ENCODE peak calls at places on chromosomes 5 and 9, in six cellular contexts. One of them, this sample, is unnamed.

GRCh38 chr5:78243639-78244038 is 50.9 kb downstream of the AP3B1 start:
- DNase-seq in gastrocnemius medialis: no peak
- DNase-seq in GM13976: no peak
- DNase-seq in A549: no peak
- DNase-seq in nephron progenitor cell: no peak
- DNase-seq in bronchial epithelial cell: no peak
- DNase-seq in this sample: no peak

GRCh38 chr5:172973127-172973916 is 10.2 kb upstream of the ATP6V0E1 start:
- DNase-seq in gastrocnemius medialis: no peak
- DNase-seq in GM13976: no peak
- DNase-seq in A549: no peak
- DNase-seq in nephron progenitor cell: no peak
- DNase-seq in bronchial epithelial cell: no peak
- DNase-seq in this sample: no peak

GRCh38 chr9:107637421-107638420 is 148.2 kb upstream of the KLF4 start:
- DNase-seq in gastrocnemius medialis: peak
- DNase-seq in GM13976: peak
- DNase-seq in A549: peak
- DNase-seq in nephron progenitor cell: peak
- DNase-seq in bronchial epithelial cell: peak
- DNase-seq in this sample: peak

GRCh38 chr9:103304797-103305196 is 309.7 kb downstream of the CYLC2 start:
- DNase-seq in gastrocnemius medialis: no peak
- DNase-seq in GM13976: no peak
- DNase-seq in A549: no peak
- DNase-seq in nephron progenitor cell: no peak
- DNase-seq in bronchial epithelial cell: no peak
- DNase-seq in this sample: no peak

GRCh38 chr9:110068212-110068611 is 139.7 kb downstream of the C9orf152 start:
- DNase-seq in gastrocnemius medialis: no peak
- DNase-seq in GM13976: no peak
- DNase-seq in A549: no peak
- DNase-seq in nephron progenitor cell: no peak
- DNase-seq in bronchial epithelial cell: no peak
- DNase-seq in this sample: no peak

GRCh38 chr5:102858221-102858620 is 103.1 kb downstream of the PAM start:
- DNase-seq in gastrocnemius medialis: no peak
- DNase-seq in GM13976: no peak
- DNase-seq in A549: no peak
- DNase-seq in nephron progenitor cell: no peak
- DNase-seq in bronchial epithelial cell: no peak
- DNase-seq in this sample: no peak

GRCh38 chr9:136567651-136568287 is 21.9 kb upstream of the NOTCH1 start:
- DNase-seq in gastrocnemius medialis: peak
- DNase-seq in GM13976: no peak
- DNase-seq in A549: peak
- DNase-seq in nephron progenitor cell: peak
- DNase-seq in bronchial epithelial cell: peak
- DNase-seq in this sample: no peak

GRCh38 chr5:40046792-40047191 is 622.0 kb upstream of the DAB2 start:
- DNase-seq in gastrocnemius medialis: no peak
- DNase-seq in GM13976: no peak
- DNase-seq in A549: no peak
- DNase-seq in nephron progenitor cell: no peak
- DNase-seq in bronchial epithelial cell: peak
- DNase-seq in this sample: no peak

GRCh38 chr5:2193923-2194555 is 311.3 kb upstream of the IRX4 start:
- DNase-seq in gastrocnemius medialis: no peak
- DNase-seq in GM13976: no peak
- DNase-seq in A549: no peak
- DNase-seq in nephron progenitor cell: no peak
- DNase-seq in bronchial epithelial cell: no peak
- DNase-seq in this sample: no peak

GRCh38 chr5:1832511-1833250 is 31.5 kb downstream of the NDUFS6 start:
- DNase-seq in gastrocnemius medialis: no peak
- DNase-seq in GM13976: no peak
- DNase-seq in A549: no peak
- DNase-seq in nephron progenitor cell: no peak
- DNase-seq in bronchial epithelial cell: no peak
- DNase-seq in this sample: no peak

GRCh38 chr9:37675661-37676060 is 24.9 kb downstream of the FRMPD1 start:
- DNase-seq in gastrocnemius medialis: no peak
- DNase-seq in GM13976: no peak
- DNase-seq in A549: no peak
- DNase-seq in nephron progenitor cell: no peak
- DNase-seq in bronchial epithelial cell: no peak
- DNase-seq in this sample: no peak

GRCh38 chr9:108967916-108968315 is 33.7 kb downstream of the ABITRAM start:
- DNase-seq in gastrocnemius medialis: no peak
- DNase-seq in GM13976: no peak
- DNase-seq in A549: no peak
- DNase-seq in nephron progenitor cell: no peak
- DNase-seq in bronchial epithelial cell: no peak
- DNase-seq in this sample: no peak

GRCh38 chr5:136032564-136032963 is 3.8 kb downstream of the TGFBI start:
- DNase-seq in gastrocnemius medialis: peak
- DNase-seq in GM13976: no peak
- DNase-seq in A549: no peak
- DNase-seq in nephron progenitor cell: no peak
- DNase-seq in bronchial epithelial cell: peak
- DNase-seq in this sample: no peak

GRCh38 chr5:95963650-95964410 is 2.2 kb upstream of the ELL2 start:
- DNase-seq in gastrocnemius medialis: no peak
- DNase-seq in GM13976: no peak
- DNase-seq in A549: no peak
- DNase-seq in nephron progenitor cell: no peak
- DNase-seq in bronchial epithelial cell: peak
- DNase-seq in this sample: no peak

GRCh38 chr9:27665121-27665520 is 91.8 kb upstream of the C9orf72 start:
- DNase-seq in gastrocnemius medialis: no peak
- DNase-seq in GM13976: no peak
- DNase-seq in A549: no peak
- DNase-seq in nephron progenitor cell: no peak
- DNase-seq in bronchial epithelial cell: no peak
- DNase-seq in this sample: no peak

GRCh38 chr9:17578911-17579793 is at the start of gene SH3GL2:
- DNase-seq in gastrocnemius medialis: no peak
- DNase-seq in GM13976: peak
- DNase-seq in A549: peak
- DNase-seq in nephron progenitor cell: peak
- DNase-seq in bronchial epithelial cell: peak
- DNase-seq in this sample: no peak

GRCh38 chr5:131605086-131605485 is 29.9 kb downstream of the RAPGEF6 start:
- DNase-seq in gastrocnemius medialis: no peak
- DNase-seq in GM13976: no peak
- DNase-seq in A549: no peak
- DNase-seq in nephron progenitor cell: no peak
- DNase-seq in bronchial epithelial cell: no peak
- DNase-seq in this sample: no peak

GRCh38 chr5:148387325-148387724 is 3.6 kb downstream of the FBXO38 start:
- DNase-seq in gastrocnemius medialis: no peak
- DNase-seq in GM13976: no peak
- DNase-seq in A549: no peak
- DNase-seq in nephron progenitor cell: no peak
- DNase-seq in bronchial epithelial cell: no peak
- DNase-seq in this sample: no peak

GRCh38 chr9:122265265-122265900 is 701 bp downstream of the MRRF start:
- DNase-seq in gastrocnemius medialis: no peak
- DNase-seq in GM13976: peak
- DNase-seq in A549: no peak
- DNase-seq in nephron progenitor cell: peak
- DNase-seq in bronchial epithelial cell: peak
- DNase-seq in this sample: no peak

GRCh38 chr5:66145737-66146136 is 1.6 kb downstream of the SREK1 start:
- DNase-seq in gastrocnemius medialis: no peak
- DNase-seq in GM13976: no peak
- DNase-seq in A549: no peak
- DNase-seq in nephron progenitor cell: no peak
- DNase-seq in bronchial epithelial cell: no peak
- DNase-seq in this sample: no peak

DNA sequence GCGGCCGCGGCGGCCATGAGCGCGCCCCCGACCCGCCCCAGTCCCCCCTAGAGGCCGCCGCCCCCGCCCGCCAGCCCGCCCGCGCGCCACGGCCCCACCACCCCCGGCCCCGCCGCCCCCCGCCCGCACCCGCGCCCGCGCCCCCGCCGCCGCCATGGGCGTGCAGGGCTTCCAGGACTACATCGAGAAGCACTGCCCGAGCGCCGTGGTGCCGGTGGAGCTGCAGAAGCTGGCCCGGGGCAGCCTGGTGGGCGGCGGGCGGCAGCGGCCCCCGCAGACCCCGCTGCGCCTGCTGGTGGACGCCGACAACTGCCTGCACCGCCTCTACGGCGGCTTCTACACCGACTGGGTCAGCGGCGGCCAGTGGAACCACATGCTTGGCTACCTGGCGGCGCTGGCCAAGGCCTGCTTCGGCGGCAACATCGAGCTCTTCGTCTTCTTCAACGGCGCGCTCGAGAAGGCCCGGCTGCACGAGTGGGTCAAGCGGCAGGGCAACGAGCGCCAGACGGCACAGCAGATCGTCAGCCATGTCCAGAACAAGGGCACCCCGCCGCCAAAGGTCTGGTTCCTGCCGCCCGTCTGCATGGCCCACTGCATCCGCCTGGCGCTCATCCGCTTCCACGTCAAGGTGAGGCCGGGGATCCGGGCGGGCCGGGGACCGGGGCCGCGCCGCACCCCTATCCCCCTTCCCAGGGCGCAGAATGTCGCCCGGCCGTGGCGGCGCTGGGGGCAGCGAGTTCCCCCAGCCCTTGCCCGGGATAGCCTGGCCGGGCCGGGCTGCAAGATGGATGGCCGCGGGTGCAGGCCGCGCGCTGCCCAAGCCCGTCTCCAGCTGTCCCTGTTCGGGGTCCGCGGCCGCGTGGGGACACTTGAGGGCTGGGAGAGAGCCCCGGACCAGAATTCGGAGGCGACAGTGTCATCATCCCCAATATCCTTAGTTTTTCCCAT is 551 bp downstream of the FAM120A start:
- DNase-seq in gastrocnemius medialis: peak
- DNase-seq in GM13976: peak
- DNase-seq in A549: no peak
- DNase-seq in nephron progenitor cell: peak
- DNase-seq in bronchial epithelial cell: no peak
- DNase-seq in this sample: peak
- TF ChIP-seq CTCF in gastrocnemius medialis: peak
- TF ChIP-seq CTCF in GM13976: no peak
- TF ChIP-seq CTCF in A549: no peak
- TF ChIP-seq CTCF in nephron progenitor cell: no peak
- TF ChIP-seq CTCF in bronchial epithelial cell: peak
- TF ChIP-seq CTCF in this sample: no peak

GRCh38 chr9:133935328-133936040 is 56.6 kb downstream of the VAV2 start:
- DNase-seq in gastrocnemius medialis: peak
- DNase-seq in GM13976: no peak
- DNase-seq in A549: no peak
- DNase-seq in nephron progenitor cell: no peak
- DNase-seq in bronchial epithelial cell: no peak
- DNase-seq in this sample: no peak
- TF ChIP-seq CTCF in gastrocnemius medialis: no peak
- TF ChIP-seq CTCF in GM13976: no peak
- TF ChIP-seq CTCF in A549: no peak
- TF ChIP-seq CTCF in nephron progenitor cell: no peak
- TF ChIP-seq CTCF in bronchial epithelial cell: no peak
- TF ChIP-seq CTCF in this sample: no peak

GRCh38 chr5:28896949-28897348 is 1858.6 kb upstream of the CDH9 start:
- DNase-seq in gastrocnemius medialis: no peak
- DNase-seq in GM13976: no peak
- DNase-seq in A549: peak
- DNase-seq in nephron progenitor cell: no peak
- DNase-seq in bronchial epithelial cell: peak
- DNase-seq in this sample: no peak
- TF ChIP-seq CTCF in gastrocnemius medialis: no peak
- TF ChIP-seq CTCF in GM13976: no peak
- TF ChIP-seq CTCF in A549: peak
- TF ChIP-seq CTCF in nephron progenitor cell: no peak
- TF ChIP-seq CTCF in bronchial epithelial cell: no peak
- TF ChIP-seq CTCF in this sample: no peak

DNA sequence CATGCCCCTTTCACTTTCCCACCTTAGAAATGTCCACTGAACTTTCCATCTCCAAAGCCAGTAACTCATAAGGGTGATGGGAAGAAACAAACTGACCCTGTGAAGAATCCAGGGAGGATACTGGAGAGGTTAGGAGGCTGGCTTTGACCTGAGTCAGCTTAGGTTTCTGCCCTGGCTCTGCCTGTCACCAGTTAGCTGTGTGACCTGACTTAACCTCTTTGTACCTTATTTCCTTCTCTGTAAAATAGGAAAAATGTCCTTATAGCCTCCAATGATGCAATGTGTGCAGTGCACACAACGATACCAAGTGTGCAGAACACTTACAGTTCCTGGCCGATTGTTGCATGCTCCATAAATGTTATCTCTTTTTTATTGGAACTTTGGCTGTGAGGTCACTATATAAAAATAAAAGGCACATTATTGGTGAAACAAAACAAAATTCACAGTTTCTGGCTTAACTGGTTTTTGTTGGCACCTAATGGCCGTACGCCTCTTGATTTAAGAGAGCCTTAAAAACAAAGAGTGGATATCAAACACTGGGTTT is 37.8 kb downstream of the GABRP start:
- DNase-seq in gastrocnemius medialis: no peak
- DNase-seq in GM13976: no peak
- DNase-seq in A549: no peak
- DNase-seq in nephron progenitor cell: no peak
- DNase-seq in bronchial epithelial cell: no peak
- DNase-seq in this sample: no peak
- TF ChIP-seq CTCF in gastrocnemius medialis: no peak
- TF ChIP-seq CTCF in GM13976: no peak
- TF ChIP-seq CTCF in A549: no peak
- TF ChIP-seq CTCF in nephron progenitor cell: no peak
- TF ChIP-seq CTCF in bronchial epithelial cell: no peak
- TF ChIP-seq CTCF in this sample: no peak

GRCh38 chr5:74919487-74919886 is 53.3 kb upstream of the FAM169A start:
- DNase-seq in gastrocnemius medialis: no peak
- DNase-seq in GM13976: peak
- DNase-seq in A549: peak
- DNase-seq in nephron progenitor cell: peak
- DNase-seq in bronchial epithelial cell: peak
- DNase-seq in this sample: no peak
- TF ChIP-seq CTCF in gastrocnemius medialis: peak
- TF ChIP-seq CTCF in GM13976: peak
- TF ChIP-seq CTCF in A549: peak
- TF ChIP-seq CTCF in nephron progenitor cell: peak
- TF ChIP-seq CTCF in bronchial epithelial cell: peak
- TF ChIP-seq CTCF in this sample: no peak

GRCh38 chr5:81450940-81451339 is 57.0 kb upstream of the ACOT12 start:
- DNase-seq in gastrocnemius medialis: no peak
- DNase-seq in GM13976: no peak
- DNase-seq in A549: no peak
- DNase-seq in nephron progenitor cell: no peak
- DNase-seq in bronchial epithelial cell: peak
- DNase-seq in this sample: no peak
- TF ChIP-seq CTCF in gastrocnemius medialis: no peak
- TF ChIP-seq CTCF in GM13976: no peak
- TF ChIP-seq CTCF in A549: no peak
- TF ChIP-seq CTCF in nephron progenitor cell: no peak
- TF ChIP-seq CTCF in bronchial epithelial cell: no peak
- TF ChIP-seq CTCF in this sample: no peak

GRCh38 chr9:79778581-79778980 is 206.8 kb downstream of the TLE4 start:
- DNase-seq in gastrocnemius medialis: no peak
- DNase-seq in GM13976: no peak
- DNase-seq in A549: no peak
- DNase-seq in nephron progenitor cell: no peak
- DNase-seq in bronchial epithelial cell: no peak
- DNase-seq in this sample: no peak
- TF ChIP-seq CTCF in gastrocnemius medialis: no peak
- TF ChIP-seq CTCF in GM13976: no peak
- TF ChIP-seq CTCF in A549: no peak
- TF ChIP-seq CTCF in nephron progenitor cell: no peak
- TF ChIP-seq CTCF in bronchial epithelial cell: no peak
- TF ChIP-seq CTCF in this sample: no peak

This sample was measured in activated B cell treated with CpG ODN at 0.5 μM for 24 hours.